ENCODE peak calls at places on chromosomes 6 and 20, in six cellular contexts. One of them, this sample, is unnamed.

GRCh38 chr6:132693478-132693877 is 20.4 kb downstream of the VNN1 start:
- DNase-seq in COR-L47: no peak
- DNase-seq in activated CD8-positive, alpha-beta memory T cell treated with anti-CD3 and anti-CD28 coated beads for 4 hours: no peak
- DNase-seq in fibroblast of mammary gland: peak
- DNase-seq in GM04503: no peak
- DNase-seq in stromal cell of bone marrow: peak
- DNase-seq in this sample: no peak

GRCh38 chr6:167152858-167153257 is 4.9 kb downstream of the GPR31 start:
- DNase-seq in COR-L47: no peak
- DNase-seq in stromal cell of bone marrow: no peak
- DNase-seq in activated CD8-positive, alpha-beta memory T cell treated with anti-CD3 and anti-CD28 coated beads for 4 hours: no peak
- DNase-seq in GM04503: no peak
- DNase-seq in fibroblast of mammary gland: no peak
- DNase-seq in this sample: peak

GRCh38 chr20:40562031-40562430 is 127.0 kb downstream of the MAFB start:
- DNase-seq in stromal cell of bone marrow: no peak
- DNase-seq in COR-L47: no peak
- DNase-seq in fibroblast of mammary gland: peak
- DNase-seq in GM04503: no peak
- DNase-seq in activated CD8-positive, alpha-beta memory T cell treated with anti-CD3 and anti-CD28 coated beads for 4 hours: no peak
- DNase-seq in this sample: no peak

GRCh38 chr20:62928246-62928939 is 2.1 kb upstream of the DIDO1 start:
- DNase-seq in GM04503: no peak
- DNase-seq in activated CD8-positive, alpha-beta memory T cell treated with anti-CD3 and anti-CD28 coated beads for 4 hours: no peak
- DNase-seq in stromal cell of bone marrow: no peak
- DNase-seq in COR-L47: no peak
- DNase-seq in fibroblast of mammary gland: no peak
- DNase-seq in this sample: no peak

GRCh38 chr20:10864076-10864672 is 190.4 kb upstream of the JAG1 start:
- DNase-seq in fibroblast of mammary gland: peak
- DNase-seq in stromal cell of bone marrow: no peak
- DNase-seq in GM04503: peak
- DNase-seq in COR-L47: no peak
- DNase-seq in activated CD8-positive, alpha-beta memory T cell treated with anti-CD3 and anti-CD28 coated beads for 4 hours: no peak
- DNase-seq in this sample: no peak

GRCh38 chr6:163955131-163955530 is 540.6 kb downstream of the QKI start:
- DNase-seq in activated CD8-positive, alpha-beta memory T cell treated with anti-CD3 and anti-CD28 coated beads for 4 hours: no peak
- DNase-seq in stromal cell of bone marrow: no peak
- DNase-seq in GM04503: peak
- DNase-seq in fibroblast of mammary gland: peak
- DNase-seq in COR-L47: no peak
- DNase-seq in this sample: no peak

GRCh38 chr6:109308018-109308492 is 74.2 kb downstream of the CD164 start:
- DNase-seq in fibroblast of mammary gland: peak
- DNase-seq in stromal cell of bone marrow: peak
- DNase-seq in COR-L47: no peak
- DNase-seq in GM04503: peak
- DNase-seq in activated CD8-positive, alpha-beta memory T cell treated with anti-CD3 and anti-CD28 coated beads for 4 hours: peak
- DNase-seq in this sample: no peak

GRCh38 chr6:55047433-55048044 is 126.8 kb upstream of the HCRTR2 start:
- DNase-seq in GM04503: no peak
- DNase-seq in stromal cell of bone marrow: no peak
- DNase-seq in activated CD8-positive, alpha-beta memory T cell treated with anti-CD3 and anti-CD28 coated beads for 4 hours: no peak
- DNase-seq in fibroblast of mammary gland: no peak
- DNase-seq in COR-L47: no peak
- DNase-seq in this sample: no peak

GRCh38 chr6:1757133-1757532 is 147.4 kb downstream of the FOXC1 start:
- DNase-seq in COR-L47: peak
- DNase-seq in activated CD8-positive, alpha-beta memory T cell treated with anti-CD3 and anti-CD28 coated beads for 4 hours: no peak
- DNase-seq in stromal cell of bone marrow: no peak
- DNase-seq in fibroblast of mammary gland: no peak
- DNase-seq in GM04503: no peak
- DNase-seq in this sample: no peak

GRCh38 chr6:16723833-16724232 is 37.4 kb downstream of the ATXN1 start:
- DNase-seq in COR-L47: no peak
- DNase-seq in fibroblast of mammary gland: peak
- DNase-seq in stromal cell of bone marrow: peak
- DNase-seq in GM04503: peak
- DNase-seq in activated CD8-positive, alpha-beta memory T cell treated with anti-CD3 and anti-CD28 coated beads for 4 hours: no peak
- DNase-seq in this sample: no peak

GRCh38 chr20:41003143-41003932 is 25.3 kb upstream of the TOP1 start:
- DNase-seq in stromal cell of bone marrow: peak
- DNase-seq in activated CD8-positive, alpha-beta memory T cell treated with anti-CD3 and anti-CD28 coated beads for 4 hours: peak
- DNase-seq in COR-L47: no peak
- DNase-seq in fibroblast of mammary gland: peak
- DNase-seq in GM04503: peak
- DNase-seq in this sample: no peak

GRCh38 chr6:165729307-165729936 is 66.4 kb upstream of the PDE10A start:
- DNase-seq in fibroblast of mammary gland: peak
- DNase-seq in COR-L47: no peak
- DNase-seq in stromal cell of bone marrow: no peak
- DNase-seq in GM04503: no peak
- DNase-seq in activated CD8-positive, alpha-beta memory T cell treated with anti-CD3 and anti-CD28 coated beads for 4 hours: no peak
- DNase-seq in this sample: peak

GRCh38 chr6:3796396-3796795 is 44.9 kb upstream of the PXDC1 start:
- DNase-seq in GM04503: no peak
- DNase-seq in COR-L47: peak
- DNase-seq in fibroblast of mammary gland: no peak
- DNase-seq in activated CD8-positive, alpha-beta memory T cell treated with anti-CD3 and anti-CD28 coated beads for 4 hours: no peak
- DNase-seq in stromal cell of bone marrow: no peak
- DNase-seq in this sample: no peak

GRCh38 chr6:141482773-141483172 is 650.0 kb upstream of the GJE1 start:
- DNase-seq in activated CD8-positive, alpha-beta memory T cell treated with anti-CD3 and anti-CD28 coated beads for 4 hours: no peak
- DNase-seq in stromal cell of bone marrow: no peak
- DNase-seq in GM04503: no peak
- DNase-seq in COR-L47: no peak
- DNase-seq in fibroblast of mammary gland: peak
- DNase-seq in this sample: no peak

GRCh38 chr6:40627316-40627715 is 40.2 kb upstream of the LRFN2 start:
- DNase-seq in fibroblast of mammary gland: no peak
- DNase-seq in COR-L47: no peak
- DNase-seq in activated CD8-positive, alpha-beta memory T cell treated with anti-CD3 and anti-CD28 coated beads for 4 hours: no peak
- DNase-seq in stromal cell of bone marrow: no peak
- DNase-seq in GM04503: no peak
- DNase-seq in this sample: no peak

This sample was measured in GM18507.